ENCODE peak calls at places on chromosome 9, in seven cellular contexts. I, P, O, W, M, K and G are unnamed samples.

GRCh38 chr9:36457836-36458429 is 57.9 kb upstream of the RNF38 start:
- DNase-seq in I (no peak), P (no peak), O (no peak), W (no peak), M (no peak), K (no peak), G (no peak)

GRCh38 chr9:74942801-74943200 is 9.9 kb downstream of the C9orf40 start:
- DNase-seq in I (no peak), P (no peak), O (no peak), W (no peak), M (no peak), K (peak; percentile 34), G (no peak)

GRCh38 chr9:34896112-34896511 is 62.0 kb upstream of the PHF24 start:
- DNase-seq in I (no peak), P (peak; percentile 13), O (no peak), W (no peak), M (no peak), K (no peak), G (no peak)

GRCh38 chr9:131046581-131047202 is 37.7 kb downstream of the LAMC3 start:
- DNase-seq in I (peak; percentile 77), P (peak; percentile 91), O (no peak), W (no peak), M (peak; percentile 37), K (peak; percentile 46), G (no peak)

GRCh38 chr9:126702501-126703329 is 89.0 kb downstream of the LMX1B start:
- DNase-seq in I (peak; percentile 52), P (peak; percentile 81), O (no peak), W (peak; percentile 75), M (no peak), K (no peak), G (no peak)

GRCh38 chr9:123335227-123335985 is 20.6 kb upstream of the CRB2 start:
- DNase-seq in I (no peak), P (peak; percentile 52), O (no peak), W (no peak), M (no peak), K (peak; percentile 63), G (peak; percentile 52)

GRCh38 chr9:98917691-98918487 is 25.8 kb upstream of the COL15A1 start:
- DNase-seq in I (no peak), P (no peak), O (peak; percentile 3), W (no peak), M (no peak), K (no peak), G (no peak)

GRCh38 chr9:33109850-33110595 is 33.5 kb upstream of the SMU1 start:
- DNase-seq in I (no peak), P (no peak), O (no peak), W (no peak), M (no peak), K (no peak), G (no peak)

GRCh38 chr9:100020121-100020780 is 78.5 kb downstream of the ERP44 start:
- DNase-seq in I (no peak), P (no peak), O (no peak), W (no peak), M (no peak), K (peak; percentile 20), G (peak; percentile 31)

GRCh38 chr9:100669968-100670367 is 92.1 kb downstream of the CAVIN4 start:
- DNase-seq in I (no peak), P (no peak), O (no peak), W (no peak), M (no peak), K (no peak), G (no peak)

GRCh38 chr9:97109194-97109811 is 70.4 kb upstream of the CTSV start:
- DNase-seq in I (no peak), P (peak; percentile 80), O (peak; percentile 31), W (no peak), M (peak; percentile 69), K (peak; percentile 35), G (no peak)

GRCh38 chr9:109117856-109118801 is 1.6 kb downstream of the TMEM245 start:
- DNase-seq in I (no peak), P (peak; percentile 61), O (peak; percentile 95), W (no peak), M (no peak), K (peak; percentile 95), G (peak; percentile 56)

GRCh38 chr9:4301971-4302427 is 2.1 kb upstream of the GLIS3 start:
- DNase-seq in I (peak; percentile 68), P (no peak), O (peak; percentile 68), W (no peak), M (no peak), K (peak; percentile 95), G (peak; percentile 83)

GRCh38 chr9:19372576-19372975 is 7.5 kb downstream of the RPS6 start:
- DNase-seq in I (no peak), P (no peak), O (no peak), W (no peak), M (no peak), K (no peak), G (no peak)

GRCh38 chr9:89277454-89277853 is 33.5 kb upstream of the CKS2 start:
- DNase-seq in I (no peak), P (no peak), O (no peak), W (no peak), M (no peak), K (no peak), G (no peak)
- TF ChIP-seq CTCF in I (no peak), P (no peak), O (no peak), W (no peak), M (no peak), K (no peak), G (no peak)

GRCh38 chr9:71628247-71628646 is 140.1 kb downstream of the CEMIP2 start:
- DNase-seq in I (no peak), P (no peak), O (no peak), W (no peak), M (no peak), K (no peak), G (no peak)
- TF ChIP-seq CTCF in I (no peak), P (peak; percentile 16), O (peak; percentile 37), W (no peak), M (peak; percentile 58), K (peak; percentile 45), G (peak; percentile 38)

DNA sequence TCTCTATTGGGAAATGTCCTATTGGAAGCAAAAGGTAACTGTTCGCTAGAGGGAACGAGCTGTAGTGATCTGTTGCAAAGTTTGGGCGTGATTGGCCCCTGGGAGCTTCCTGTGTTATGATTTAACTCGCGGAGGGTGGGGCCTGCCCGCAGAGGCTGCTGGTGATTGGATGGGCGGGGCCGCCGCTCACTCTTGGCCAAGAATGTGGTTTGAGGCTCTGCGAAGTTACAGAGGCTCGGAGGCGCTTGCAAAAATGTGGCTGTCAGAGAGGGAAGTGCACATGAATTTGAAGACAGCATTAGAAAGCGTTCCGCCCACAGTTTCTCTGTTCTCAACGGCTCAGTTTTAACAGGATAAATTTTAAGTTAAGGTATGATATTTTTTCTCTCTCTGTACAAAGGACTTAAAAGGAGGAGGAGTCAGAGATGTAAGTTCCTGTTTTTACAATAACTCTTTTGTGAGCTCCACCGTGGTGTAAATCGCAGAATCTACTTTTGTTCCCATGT is 46.9 kb downstream of the CNTRL start:
- DNase-seq in I (peak; percentile 99), P (peak; percentile 94), O (peak; percentile 73), W (peak; percentile 94), M (peak; percentile 90), K (peak; percentile 99), G (peak; percentile 72)
- TF ChIP-seq CTCF in I (peak; percentile 32), P (peak; percentile 24), O (peak; percentile 17), W (peak; percentile 57), M (no peak), K (peak; percentile 52), G (peak; percentile 24)

DNA sequence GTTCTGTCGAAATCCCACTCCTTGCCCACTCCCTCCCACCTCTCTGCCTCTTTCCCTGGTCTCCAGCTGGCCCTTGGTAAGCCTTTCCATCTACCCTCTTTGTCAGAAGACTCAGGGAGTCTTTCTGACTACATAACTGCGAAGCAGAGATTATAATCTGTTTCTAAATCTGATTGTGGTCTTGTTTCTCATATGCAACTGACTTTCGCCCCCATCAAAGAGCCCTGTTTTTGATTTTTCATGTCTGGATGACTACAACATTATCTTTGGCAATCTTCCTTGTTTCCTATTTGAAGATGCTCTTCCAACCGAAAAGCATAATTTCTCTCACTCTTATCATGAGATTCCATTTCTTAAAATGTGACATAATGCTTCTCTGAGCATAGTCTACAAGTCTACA is 218.2 kb upstream of the ADAMTSL1 start:
- DNase-seq in I (no peak), P (no peak), O (no peak), W (no peak), M (no peak), K (no peak), G (no peak)
- TF ChIP-seq CTCF in I (no peak), P (no peak), O (no peak), W (no peak), M (no peak), K (no peak), G (no peak)

GRCh38 chr9:105360344-105360743 is 87.5 kb upstream of the FSD1L start:
- DNase-seq in I (no peak), P (no peak), O (no peak), W (no peak), M (no peak), K (no peak), G (no peak)
- TF ChIP-seq CTCF in I (no peak), P (peak; percentile 13), O (peak; percentile 29), W (no peak), M (no peak), K (no peak), G (no peak)

GRCh38 chr9:16637218-16637617 is 233.3 kb downstream of the BNC2 start:
- DNase-seq in I (no peak), P (no peak), O (no peak), W (no peak), M (no peak), K (no peak), G (no peak)

GRCh38 chr9:16637938-16638337 is 232.5 kb downstream of the BNC2 start:
- DNase-seq in I (no peak), P (no peak), O (no peak), W (no peak), M (no peak), K (no peak), G (no peak)

GRCh38 chr9:16642421-16643109 is 227.9 kb downstream of the BNC2 start:
- DNase-seq in I (no peak), P (no peak), O (no peak), W (no peak), M (no peak), K (no peak), G (no peak)

GRCh38 chr9:16639644-16640043 is 230.8 kb downstream of the BNC2 start:
- DNase-seq in I (no peak), P (no peak), O (no peak), W (no peak), M (no peak), K (no peak), G (no peak)

GRCh38 chr9:16640649-16641048 is 229.8 kb downstream of the BNC2 start:
- DNase-seq in I (no peak), P (peak; percentile 45), O (no peak), W (no peak), M (no peak), K (no peak), G (no peak)
- TF ChIP-seq CTCF in I (no peak), P (peak; percentile 49), O (peak; percentile 63), W (peak; percentile 47), M (peak; percentile 15), K (peak; percentile 62), G (peak; percentile 25)